ENCODE peak calls at places on chromosomes 12 and 14, in eight cellular contexts. A is chondrocyte; E is HS-27A; X is NCI-H2029; P is H9; N is naive thymus-derived CD4-positive, alpha-beta T cell; W is GDM1; T is GOT3. B is an unnamed sample.

GRCh38 chr14:71266994-71267636 is 359.9 kb downstream of the PCNX1 start:
- DNase-seq in A (no peak), E (no peak), X (no peak), P (no peak), N (no peak), W (no peak), T (no peak), B (no peak)

GRCh38 chr12:4238577-4238976 is 35.0 kb upstream of the CCND2 start:
- DNase-seq in A (no peak), E (no peak), X (no peak), P (no peak), N (no peak), W (no peak), T (no peak), B (no peak)

GRCh38 chr14:94582199-94582750 is 1.0 kb downstream of the SERPINA5 start:
- DNase-seq in A (no peak), E (no peak), X (no peak), P (no peak), N (no peak), W (no peak), T (no peak), B (no peak)

GRCh38 chr14:34310724-34311123 is 151.3 kb downstream of the SPTSSA start:
- DNase-seq in A (no peak), E (no peak), X (no peak), P (no peak), N (no peak), W (no peak), T (no peak), B (no peak)

GRCh38 chr12:105102673-105103072 is 4.9 kb upstream of the WASHC4 start:
- DNase-seq in A (no peak), E (no peak), X (no peak), P (no peak), N (no peak), W (no peak), T (no peak), B (no peak)

GRCh38 chr12:132986885-132987225 is 688 bp downstream of the ZNF26 start:
- DNase-seq in A (no peak), E (no peak), X (no peak), P (no peak), N (no peak), W (no peak), T (no peak), B (no peak)

GRCh38 chr14:24075485-24076301 is 4.3 kb downstream of the CPNE6 start:
- DNase-seq in A (no peak), E (no peak), X (no peak), P (no peak), N (no peak), W (no peak), T (no peak), B (no peak)

GRCh38 chr12:51814311-51815088 is 34.0 kb downstream of the FIGNL2 start:
- DNase-seq in A (no peak), E (no peak), X (peak), P (peak), N (peak), W (no peak), T (peak), B (no peak)

GRCh38 chr12:53990311-53991076 is 5.5 kb downstream of the HOXC10 start:
- DNase-seq in A (no peak), E (no peak), X (no peak), P (no peak), N (no peak), W (no peak), T (no peak), B (no peak)

GRCh38 chr12:104132351-104132956 is 5.6 kb downstream of the NFYB start:
- DNase-seq in A (no peak), E (no peak), X (peak), P (no peak), N (no peak), W (no peak), T (no peak), B (no peak)

GRCh38 chr14:77157716-77158115 is 16.1 kb upstream of the ZDHHC22 start:
- DNase-seq in A (no peak), E (no peak), X (no peak), P (no peak), N (no peak), W (no peak), T (no peak), B (no peak)

GRCh38 chr12:24617471-24617870 is 331.4 kb downstream of the BCAT1 start:
- DNase-seq in A (no peak), E (no peak), X (no peak), P (no peak), N (no peak), W (no peak), T (no peak), B (no peak)

GRCh38 chr12:42759622-42760273 is 170.2 kb upstream of the PRICKLE1 start:
- DNase-seq in A (no peak), E (no peak), X (no peak), P (no peak), N (no peak), W (no peak), T (peak), B (no peak)

GRCh38 chr12:52285172-52285745 is 6.1 kb downstream of the KRT81 start:
- DNase-seq in A (no peak), E (peak), X (no peak), P (no peak), N (no peak), W (no peak), T (no peak), B (no peak)

GRCh38 chr12:101414533-101415119 is 7.1 kb upstream of the ARL1 start:
- DNase-seq in A (no peak), E (peak), X (peak), P (peak), N (peak), W (peak), T (no peak), B (no peak)

GRCh38 chr12:66636771-66637170 is 42.1 kb downstream of the GRIP1 start:
- DNase-seq in A (no peak), E (no peak), X (no peak), P (no peak), N (no peak), W (no peak), T (no peak), B (no peak)

GRCh38 chr14:104948736-104949031 is 24.0 kb downstream of the PLD4 start:
- DNase-seq in A (no peak), E (no peak), X (no peak), P (no peak), N (no peak), W (no peak), T (no peak), B (no peak)

GRCh38 chr12:48865141-48865440 is 579 bp downstream of the RND1 start:
- DNase-seq in A (no peak), E (no peak), X (no peak), P (peak), N (no peak), W (no peak), T (no peak), B (no peak)

GRCh38 chr12:41903014-41903702 is 241.5 kb downstream of the GXYLT1 start:
- DNase-seq in A (no peak), E (no peak), X (no peak), P (no peak), N (no peak), W (no peak), T (no peak), B (no peak)

GRCh38 chr12:86727151-86727550 is 471.0 kb upstream of the MGAT4C start:
- DNase-seq in A (no peak), E (no peak), X (peak), P (no peak), N (no peak), W (no peak), T (no peak), B (no peak)

GRCh38 chr12:50677858-50678257 is 86.0 kb upstream of the ATF1 start:
- DNase-seq in A (no peak), E (no peak), X (no peak), P (no peak), N (no peak), W (no peak), T (no peak), B (no peak)

B was measured in ascending aorta.